ENCODE peak calls at places on chromosomes 13 and 19, in seven cellular contexts. D is astrocyte of the spinal cord, M is osteoblast, F is H1, E is cardiac fibroblast, T is uterus, K is stomach. H is an unnamed sample.
A peak's percentile ranks its signal among the peaks of the same experiment; 100 is the strongest.

GRCh38 chr19:8592231-8593009 is 15.2 kb upstream of the MYO1F start:
- DNase-seq in M (peak; percentile 94), D (peak; percentile 98), F (peak; percentile 100), E (peak; percentile 97), K (peak; percentile 85), T (peak; percentile 99), H (peak; percentile 99)

GRCh38 chr13:42660367-42660965 is 86.5 kb downstream of the TNFSF11 start:
- DNase-seq in E (peak; percentile 55), T (no peak), K (no peak), F (no peak), M (no peak), D (peak; percentile 30), H (no peak)

GRCh38 chr13:49020940-49021548 is 45.3 kb downstream of the FNDC3A start:
- DNase-seq in F (no peak), K (no peak), M (peak; percentile 19), D (peak; percentile 52), E (peak; percentile 69), T (no peak), H (peak; percentile 59)

GRCh38 chr13:107553838-107554237 is 661.5 kb downstream of the LIG4 start:
- DNase-seq in T (no peak), M (no peak), D (no peak), F (no peak), K (no peak), E (no peak), H (no peak)

GRCh38 chr13:39378293-39378692 is 224.7 kb downstream of the LHFPL6 start:
- DNase-seq in D (no peak), T (no peak), M (no peak), E (no peak), F (no peak), K (no peak), H (no peak)

GRCh38 chr13:94947392-94947791 is 235.0 kb upstream of the SOX21 start:
- DNase-seq in D (no peak), M (no peak), E (no peak), T (no peak), F (no peak), K (no peak), H (no peak)

GRCh38 chr13:51552027-51552426 is 32.2 kb upstream of the WDFY2 start:
- DNase-seq in K (no peak), F (no peak), T (no peak), E (no peak), M (no peak), D (no peak), H (no peak)

GRCh38 chr19:615619-616018 is 17.7 kb downstream of the POLRMT start:
- DNase-seq in K (no peak), T (no peak), M (peak; percentile 89), D (peak; percentile 17), F (no peak), E (no peak), H (no peak)

GRCh38 chr13:46143239-46143701 is 38.4 kb upstream of the CPB2 start:
- DNase-seq in K (no peak), M (no peak), E (no peak), D (no peak), F (no peak), T (no peak), H (no peak)

GRCh38 chr19:955803-956746 is 28.1 kb upstream of the WDR18 start:
- DNase-seq in E (no peak), D (no peak), K (no peak), T (no peak), M (no peak), F (no peak), H (peak; percentile 81)

DNA sequence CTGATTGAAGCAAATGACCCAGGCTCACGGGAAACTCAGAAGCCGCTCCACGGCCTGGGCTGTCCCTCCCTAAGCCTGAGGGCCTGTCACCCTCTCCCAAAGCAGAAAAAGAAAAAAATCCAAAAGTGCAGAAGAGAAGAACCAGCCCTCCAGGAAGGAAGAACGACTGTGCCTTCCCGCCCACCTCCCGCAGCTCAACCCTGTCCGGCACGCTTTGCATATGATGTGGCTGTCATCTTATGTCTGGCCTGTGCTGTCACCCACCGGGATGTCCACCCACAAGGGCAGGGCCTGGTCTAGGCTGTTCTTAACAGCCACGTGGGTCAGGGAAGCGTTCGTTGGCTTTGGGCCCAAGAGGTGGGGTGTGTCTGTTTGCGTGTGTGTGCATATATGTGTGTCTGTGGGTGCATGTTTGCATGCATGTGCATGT is 13.7 kb downstream of the ZBTB7A start:
- DNase-seq in D (no peak), E (peak; percentile 43), K (no peak), M (peak; percentile 96), T (no peak), F (no peak), H (no peak)
- H3K4me3 ChIP-seq in D (no peak overlapping the region), E (no peak overlapping the region), K (peak overlapping the region; percentile 37), M (peak overlapping the region; percentile 16), T (no peak overlapping the region), F (no peak overlapping the region), H (no peak overlapping the region)

DNA sequence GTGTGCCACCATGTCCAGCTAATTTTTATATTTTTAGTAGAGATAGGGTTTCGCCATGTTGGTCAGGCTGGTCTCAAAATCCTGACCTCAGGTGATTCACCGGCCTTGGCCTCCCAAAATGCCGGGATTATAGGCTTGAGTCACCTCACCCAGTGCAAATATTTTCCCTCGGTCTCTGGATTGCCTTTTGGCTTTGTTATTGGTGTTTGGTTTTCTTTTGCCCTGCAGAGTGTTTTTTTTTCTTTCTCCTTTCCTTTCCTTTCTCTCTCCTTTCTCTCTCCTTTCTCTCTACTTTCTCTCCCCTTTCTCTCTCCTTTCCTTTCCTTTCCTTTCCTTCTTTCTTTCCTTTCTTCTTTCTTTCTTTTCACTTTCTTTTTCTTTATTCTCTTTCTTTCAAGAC is 33.2 kb downstream of the KDM4B start:
- DNase-seq in K (no peak), E (peak; percentile 85), F (no peak), M (peak; percentile 89), T (no peak), D (peak; percentile 66), H (no peak)
- H3K4me3 ChIP-seq in K (no peak overlapping the region), E (no peak overlapping the region), F (no peak overlapping the region), M (peak overlapping the region; percentile 31), T (no peak overlapping the region), D (no peak overlapping the region), H (no peak overlapping the region)

DNA sequence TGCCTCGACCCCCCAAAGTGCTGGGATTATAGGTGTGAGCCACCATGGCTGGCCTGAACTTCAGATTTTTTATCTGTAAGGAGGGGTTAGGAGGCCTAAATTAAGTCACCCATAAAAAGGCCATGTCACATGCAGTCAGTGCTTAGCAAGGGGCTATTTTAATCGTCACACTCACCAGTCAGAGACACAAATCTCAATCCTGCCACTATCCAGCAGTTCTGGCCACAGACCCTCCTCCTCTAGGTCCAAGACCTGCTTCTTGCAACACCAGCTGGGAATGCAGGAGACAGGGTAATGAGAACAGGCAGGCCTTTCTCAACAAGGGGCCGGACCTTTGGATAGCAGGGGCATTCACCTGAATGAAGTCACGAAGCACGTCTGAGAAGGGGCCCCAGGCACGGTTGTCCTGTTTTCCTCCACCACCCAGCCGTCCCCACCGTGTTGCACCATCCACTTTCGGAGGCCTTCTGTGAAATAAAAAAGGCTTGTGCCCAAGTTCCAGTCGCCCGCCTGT is 1.4 kb downstream of the FBXO27 start:
- DNase-seq in T (no peak), E (no peak), K (no peak), M (no peak), D (no peak), F (no peak), H (no peak)
- H3K4me3 ChIP-seq in T (peak overlapping the region; percentile 72), E (peak overlapping the region; percentile 69), K (peak overlapping the region; percentile 75), M (peak overlapping the region; percentile 78), D (peak overlapping the region; percentile 51), F (peak overlapping the region; percentile 85), H (peak overlapping the region; percentile 77)

DNA sequence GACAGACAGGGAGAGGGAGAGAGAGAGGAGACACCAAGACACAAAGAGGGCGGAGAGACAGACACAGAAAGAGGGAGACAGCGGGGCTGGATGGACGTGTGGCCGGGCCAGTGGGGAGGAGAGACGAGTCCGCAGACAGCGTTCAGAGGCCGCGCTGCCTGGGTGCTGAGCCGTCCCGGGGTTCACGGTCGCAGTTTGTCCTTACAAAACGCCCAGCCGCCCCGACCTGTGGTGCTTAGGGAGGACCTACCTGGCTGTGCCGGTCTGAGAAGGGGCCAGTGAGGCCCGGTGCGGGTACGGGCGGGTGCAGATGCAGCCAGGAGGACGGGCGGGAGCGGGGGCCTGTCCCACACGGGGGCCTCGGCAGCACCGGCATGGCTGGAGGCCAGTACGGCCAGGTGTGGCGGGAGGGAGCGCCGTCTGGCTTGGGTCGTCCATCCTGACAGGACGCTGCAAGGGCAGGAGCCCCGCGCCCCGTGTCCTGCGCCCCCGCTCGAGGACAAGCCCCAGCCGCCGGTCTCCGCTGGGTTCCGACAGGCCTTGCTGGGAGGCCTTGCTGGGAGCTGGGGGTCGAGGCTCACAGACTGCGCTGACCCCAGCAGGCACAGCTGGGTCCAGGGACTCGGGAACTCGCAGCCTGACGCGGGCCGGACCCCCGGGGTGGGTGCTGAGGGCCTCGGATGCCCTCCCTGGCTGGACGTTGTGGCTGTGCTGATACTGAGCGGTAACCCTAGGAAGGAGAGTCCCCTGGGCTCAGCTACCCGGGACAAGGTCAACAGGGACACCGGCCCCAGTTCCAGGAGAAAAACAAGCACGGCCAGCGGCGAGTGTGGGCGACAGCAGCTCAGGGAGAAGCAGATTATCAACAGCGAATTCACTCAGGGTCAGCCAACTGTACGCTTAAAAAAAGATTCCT is 5.3 kb upstream of the PROZ start:
- DNase-seq in D (peak; percentile 2), E (peak; percentile 11), M (peak; percentile 63), F (peak; percentile 81), K (peak; percentile 49), T (peak; percentile 53), H (peak; percentile 83)
- H3K4me3 ChIP-seq in D (peak overlapping the region; percentile 21), E (peak overlapping the region; percentile 22), M (peak overlapping the region; percentile 73), F (peak overlapping the region; percentile 71), K (peak overlapping the region; percentile 58), T (peak overlapping the region; percentile 58), H (peak overlapping the region; percentile 48)

GRCh38 chr13:66794340-66795031 is 435.6 kb downstream of the PCDH9 start:
- DNase-seq in F (no peak), K (no peak), T (no peak), M (no peak), D (no peak), E (no peak), H (no peak)
- H3K4me3 ChIP-seq in F (no peak overlapping the region), K (no peak overlapping the region), T (no peak overlapping the region), M (no peak overlapping the region), D (no peak overlapping the region), E (no peak overlapping the region), H (no peak overlapping the region)

DNA sequence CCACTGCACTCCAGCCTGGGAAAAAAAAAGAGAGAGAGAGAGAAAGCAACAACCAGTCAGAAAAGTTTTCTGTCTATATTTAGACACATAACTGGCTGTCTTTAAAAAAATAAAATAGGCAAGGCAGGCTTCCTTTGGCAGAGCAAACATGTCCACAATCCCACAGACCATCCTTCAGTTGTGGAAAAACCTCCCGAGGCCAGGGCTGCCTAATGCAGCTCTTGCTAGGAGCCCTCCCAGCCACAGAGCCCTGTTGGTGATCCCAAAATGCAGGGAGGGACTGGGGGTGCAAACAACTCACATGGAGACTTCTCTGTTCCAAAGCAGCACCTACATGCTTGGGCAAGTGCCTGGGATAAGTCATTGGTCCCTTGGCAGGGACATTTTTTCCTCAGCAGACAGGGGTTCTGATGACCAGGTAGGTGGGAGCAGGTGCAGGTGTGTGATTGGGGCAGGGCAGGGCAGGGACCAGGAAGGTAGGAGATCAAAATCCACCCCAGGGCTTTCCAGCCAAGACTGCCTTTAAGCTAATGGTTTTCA is 178.6 kb downstream of the USP12 start:
- DNase-seq in K (no peak), F (no peak), E (no peak), T (no peak), M (no peak), D (no peak), H (no peak)
- H3K4me3 ChIP-seq in K (no peak overlapping the region), F (no peak overlapping the region), E (no peak overlapping the region), T (no peak overlapping the region), M (no peak overlapping the region), D (no peak overlapping the region), H (no peak overlapping the region)